ENCODE peak calls at places on chromosome 2, in five cellular contexts. One of them, this sample, is unnamed.

GRCh38 chr2:18084376-18084775 is 205.9 kb downstream of the KCNS3 start:
- DNase-seq in K562: no peak
- DNase-seq in vagina: no peak
- DNase-seq in AG10803: no peak
- DNase-seq in BJ: no peak
- DNase-seq in this sample: no peak

GRCh38 chr2:144230452-144231085 is 289.4 kb downstream of the ZEB2 start:
- DNase-seq in K562: peak; percentile 30
- DNase-seq in vagina: no peak
- DNase-seq in AG10803: peak; percentile 66
- DNase-seq in BJ: no peak
- DNase-seq in this sample: no peak

GRCh38 chr2:197425550-197425949 is 9.3 kb downstream of the SF3B1 start:
- DNase-seq in K562: no peak
- DNase-seq in vagina: no peak
- DNase-seq in AG10803: no peak
- DNase-seq in BJ: no peak
- DNase-seq in this sample: no peak

GRCh38 chr2:26540977-26541376 is 63.1 kb upstream of the OTOF start:
- DNase-seq in K562: no peak
- DNase-seq in vagina: no peak
- DNase-seq in AG10803: no peak
- DNase-seq in BJ: no peak
- DNase-seq in this sample: no peak

GRCh38 chr2:64645014-64645418 is 8.7 kb downstream of the SERTAD2 start:
- DNase-seq in K562: peak; percentile 85
- DNase-seq in vagina: no peak
- DNase-seq in AG10803: peak; percentile 53
- DNase-seq in BJ: no peak
- DNase-seq in this sample: no peak

GRCh38 chr2:71713581-71714580 is 260.5 kb downstream of the DYSF start:
- DNase-seq in K562: no peak
- DNase-seq in vagina: no peak
- DNase-seq in AG10803: peak; percentile 62
- DNase-seq in BJ: no peak
- DNase-seq in this sample: no peak

GRCh38 chr2:120574620-120575019 is 161.0 kb upstream of the GLI2 start:
- DNase-seq in K562: no peak
- DNase-seq in vagina: no peak
- DNase-seq in AG10803: no peak
- DNase-seq in BJ: no peak
- DNase-seq in this sample: no peak

GRCh38 chr2:5188636-5189035 is 503.5 kb upstream of the SOX11 start:
- DNase-seq in K562: no peak
- DNase-seq in vagina: no peak
- DNase-seq in AG10803: no peak
- DNase-seq in BJ: no peak
- DNase-seq in this sample: no peak

GRCh38 chr2:157334797-157335196 is 9.2 kb upstream of the ERMN start:
- DNase-seq in K562: no peak
- DNase-seq in vagina: no peak
- DNase-seq in AG10803: no peak
- DNase-seq in BJ: no peak
- DNase-seq in this sample: no peak

GRCh38 chr2:122531803-122532344 is 776.4 kb downstream of the TSN start:
- DNase-seq in K562: no peak
- DNase-seq in vagina: no peak
- DNase-seq in AG10803: no peak
- DNase-seq in BJ: no peak
- DNase-seq in this sample: no peak

GRCh38 chr2:42045956-42046748 is 1.7 kb upstream of the PKDCC start:
- DNase-seq in K562: no peak
- DNase-seq in vagina: no peak
- DNase-seq in AG10803: peak; percentile 36
- DNase-seq in BJ: no peak
- DNase-seq in this sample: no peak

GRCh38 chr2:224217962-224218347 is 178.9 kb upstream of the SERPINE2 start:
- DNase-seq in K562: no peak
- DNase-seq in vagina: no peak
- DNase-seq in AG10803: peak; percentile 51
- DNase-seq in BJ: no peak
- DNase-seq in this sample: peak; percentile 28

GRCh38 chr2:217086038-217086522 is 226.2 kb upstream of the TNP1 start:
- DNase-seq in K562: no peak
- DNase-seq in vagina: peak; percentile 6
- DNase-seq in AG10803: peak; percentile 47
- DNase-seq in BJ: no peak
- DNase-seq in this sample: no peak

GRCh38 chr2:217090024-217090473 is 230.2 kb upstream of the TNP1 start:
- DNase-seq in K562: peak; percentile 70
- DNase-seq in vagina: no peak
- DNase-seq in AG10803: peak; percentile 26
- DNase-seq in BJ: no peak
- DNase-seq in this sample: no peak

GRCh38 chr2:217090884-217091283 is 231.0 kb upstream of the TNP1 start:
- DNase-seq in K562: no peak
- DNase-seq in vagina: no peak
- DNase-seq in AG10803: no peak
- DNase-seq in BJ: no peak
- DNase-seq in this sample: no peak

GRCh38 chr2:217091531-217091930 is 231.7 kb upstream of the TNP1 start:
- DNase-seq in K562: no peak
- DNase-seq in vagina: peak; percentile 1
- DNase-seq in AG10803: no peak
- DNase-seq in BJ: no peak
- DNase-seq in this sample: no peak

DNA sequence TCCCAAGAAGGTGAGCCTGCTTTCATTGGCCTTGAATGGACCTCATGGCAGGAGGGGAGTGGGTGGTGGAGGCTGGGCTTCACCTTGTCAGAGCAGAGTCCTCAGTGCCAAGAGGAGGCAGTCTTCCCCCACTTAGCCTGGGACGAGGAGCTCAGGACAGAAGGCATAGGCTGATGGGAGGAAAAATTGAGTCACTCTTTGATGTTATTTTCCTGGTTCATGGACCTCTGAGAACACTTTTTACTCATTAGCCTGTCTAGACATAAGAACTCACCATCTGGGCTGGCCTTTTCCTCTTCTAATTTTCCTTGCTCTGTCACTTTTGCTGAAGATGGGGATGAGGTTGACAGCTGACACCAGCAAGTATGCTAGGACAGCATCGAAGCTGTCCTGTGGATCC is 225.7 kb upstream of the TNP1 start:
- DNase-seq in K562: no peak
- DNase-seq in vagina: peak; percentile 27
- DNase-seq in AG10803: peak; percentile 48
- DNase-seq in BJ: no peak
- DNase-seq in this sample: no peak
- TF ChIP-seq CTCF in K562: peak; percentile 14
- TF ChIP-seq CTCF in vagina: no peak
- TF ChIP-seq CTCF in AG10803: peak; percentile 12
- TF ChIP-seq CTCF in BJ: no peak
- TF ChIP-seq CTCF in this sample: no peak

GRCh38 chr2:73982140-73982617 is 2.5 kb upstream of the TET3 start:
- DNase-seq in K562: no peak
- DNase-seq in vagina: no peak
- DNase-seq in AG10803: peak; percentile 43
- DNase-seq in BJ: no peak
- DNase-seq in this sample: no peak
- H3K4me3 ChIP-seq in K562: no peak overlapping the region
- H3K4me3 ChIP-seq in vagina: no peak overlapping the region
- H3K4me3 ChIP-seq in AG10803: no peak overlapping the region
- H3K4me3 ChIP-seq in BJ: no peak overlapping the region
- H3K4me3 ChIP-seq in this sample: no peak overlapping the region

GRCh38 chr2:187302146-187302545 is 145.9 kb downstream of the CALCRL start:
- DNase-seq in K562: no peak
- DNase-seq in vagina: no peak
- DNase-seq in AG10803: peak; percentile 49
- DNase-seq in BJ: no peak
- DNase-seq in this sample: no peak

GRCh38 chr2:187302619-187303018 is 145.4 kb downstream of the CALCRL start:
- DNase-seq in K562: no peak
- DNase-seq in vagina: no peak
- DNase-seq in AG10803: peak; percentile 69
- DNase-seq in BJ: no peak
- DNase-seq in this sample: no peak

GRCh38 chr2:187297806-187298205 is 150.2 kb downstream of the CALCRL start:
- DNase-seq in K562: no peak
- DNase-seq in vagina: no peak
- DNase-seq in AG10803: no peak
- DNase-seq in BJ: no peak
- DNase-seq in this sample: no peak

GRCh38 chr2:187296869-187297268 is 151.2 kb downstream of the CALCRL start:
- DNase-seq in K562: no peak
- DNase-seq in vagina: no peak
- DNase-seq in AG10803: no peak
- DNase-seq in BJ: no peak
- DNase-seq in this sample: no peak

GRCh38 chr2:187299122-187299906 is 148.7 kb downstream of the CALCRL start:
- DNase-seq in K562: no peak
- DNase-seq in vagina: no peak
- DNase-seq in AG10803: peak; percentile 33
- DNase-seq in BJ: no peak
- DNase-seq in this sample: no peak
- TF ChIP-seq CTCF in K562: no peak
- TF ChIP-seq CTCF in vagina: no peak
- TF ChIP-seq CTCF in AG10803: peak; percentile 53
- TF ChIP-seq CTCF in BJ: peak; percentile 45
- TF ChIP-seq CTCF in this sample: no peak

GRCh38 chr2:238847841-238848565 is at the start of gene TWIST2:
- DNase-seq in K562: no peak
- DNase-seq in vagina: peak; percentile 95
- DNase-seq in AG10803: peak; percentile 98
- DNase-seq in BJ: peak; percentile 86
- DNase-seq in this sample: peak; percentile 85
- H3K4me3 ChIP-seq in K562: no peak within 1 kb of the TSS
- H3K4me3 ChIP-seq in vagina: peak within 1 kb of the TSS; percentile 62
- H3K4me3 ChIP-seq in AG10803: peak within 1 kb of the TSS; percentile 99
- H3K4me3 ChIP-seq in BJ: peak within 1 kb of the TSS; percentile 100
- H3K4me3 ChIP-seq in this sample: peak within 1 kb of the TSS; percentile 89

GRCh38 chr2:59449264-59449663 is 1104.2 kb downstream of the BCL11A start:
- DNase-seq in K562: no peak
- DNase-seq in vagina: no peak
- DNase-seq in AG10803: no peak
- DNase-seq in BJ: no peak
- DNase-seq in this sample: no peak
- TF ChIP-seq CTCF in K562: no peak
- TF ChIP-seq CTCF in vagina: no peak
- TF ChIP-seq CTCF in AG10803: no peak
- TF ChIP-seq CTCF in BJ: no peak
- TF ChIP-seq CTCF in this sample: no peak

GRCh38 chr2:237922641-237923361 is 44.0 kb upstream of the UBE2F start:
- DNase-seq in K562: no peak
- DNase-seq in vagina: no peak
- DNase-seq in AG10803: no peak
- DNase-seq in BJ: no peak
- DNase-seq in this sample: no peak

GRCh38 chr2:237920673-237921072 is 46.1 kb upstream of the UBE2F start:
- DNase-seq in K562: no peak
- DNase-seq in vagina: no peak
- DNase-seq in AG10803: peak; percentile 77
- DNase-seq in BJ: peak; percentile 50
- DNase-seq in this sample: no peak

GRCh38 chr2:237921967-237922492 is 44.8 kb upstream of the UBE2F start:
- DNase-seq in K562: no peak
- DNase-seq in vagina: no peak
- DNase-seq in AG10803: no peak
- DNase-seq in BJ: no peak
- DNase-seq in this sample: no peak

GRCh38 chr2:237924164-237924534 is 42.7 kb upstream of the UBE2F start:
- DNase-seq in K562: no peak
- DNase-seq in vagina: no peak
- DNase-seq in AG10803: no peak
- DNase-seq in BJ: no peak
- DNase-seq in this sample: no peak

DNA sequence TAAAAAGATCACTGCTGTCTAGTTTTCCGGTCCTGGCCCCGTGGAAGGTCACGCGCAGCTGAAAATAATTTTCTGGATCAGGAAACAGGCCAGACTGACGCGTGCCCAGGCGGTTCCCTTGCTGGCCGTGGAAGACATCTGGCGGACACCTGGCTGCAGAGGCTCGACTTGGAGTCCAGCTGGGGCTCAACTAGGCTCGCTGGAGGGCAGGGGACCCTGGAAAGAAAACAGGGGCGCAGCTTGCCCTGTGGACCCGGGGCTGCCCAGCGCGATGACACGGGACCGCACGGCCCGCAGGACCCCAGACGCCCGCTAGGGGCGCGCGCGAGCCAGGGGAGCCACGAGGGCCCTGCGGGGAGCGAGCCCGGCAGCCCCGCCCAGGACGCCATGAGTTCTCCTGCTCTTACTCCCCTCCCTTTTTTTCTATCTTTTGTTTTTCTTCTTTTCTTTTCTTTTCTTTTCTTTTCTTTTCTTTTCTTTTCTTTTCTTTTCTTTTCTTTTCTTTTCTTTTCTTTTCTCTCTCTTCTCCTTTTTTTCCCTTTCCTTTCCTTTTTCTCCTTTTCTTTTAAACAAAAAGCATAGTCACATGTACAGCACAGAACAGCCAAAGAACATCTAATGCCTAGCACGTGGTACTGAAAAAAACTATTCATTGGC is 43.2 kb upstream of the UBE2F start:
- DNase-seq in K562: peak; percentile 92
- DNase-seq in vagina: no peak
- DNase-seq in AG10803: peak; percentile 82
- DNase-seq in BJ: peak; percentile 39
- DNase-seq in this sample: no peak
- H3K4me3 ChIP-seq in K562: peak overlapping the region; percentile 31
- H3K4me3 ChIP-seq in vagina: no peak overlapping the region
- H3K4me3 ChIP-seq in AG10803: peak overlapping the region; percentile 37
- H3K4me3 ChIP-seq in BJ: peak overlapping the region; percentile 1
- H3K4me3 ChIP-seq in this sample: peak overlapping the region; percentile 43